ENCODE peak calls at places on chromosomes 16 and 17, in eight cellular contexts. G is fibroblast of gingiva; D is right cardiac atrium; S is Calu3; O is tibial nerve; N is SK-N-DZ; T is stimulated activated CD4-positive, alpha-beta T cell treated with anti-CD3 and anti-CD28 coated beads, Interleukin-1b, Interleukin-23, amount 100 ng/mL, for 4 hours; I is activated CD4-positive, CD25-positive, alpha-beta regulatory T cell treated with anti-CD3 and anti-CD28 coated beads, Interleukin-2, amount 50 U/mL, for 16 hours. E is an unnamed sample.

GRCh38 chr17:47696717-47697642 is 3.0 kb downstream of the TBKBP1 start:
- DNase-seq in G (no peak), D (no peak), S (no peak), O (no peak), N (no peak), T (no peak), I (no peak), E (peak)

GRCh38 chr16:57757326-57757786 is 21.8 kb downstream of the KATNB1 start:
- DNase-seq in G (peak), D (peak), S (peak), O (peak), N (peak), T (peak), I (peak), E (peak)

GRCh38 chr16:87784812-87785211 is 19.0 kb upstream of the KLHDC4 start:
- DNase-seq in G (no peak), D (no peak), S (no peak), O (no peak), N (no peak), T (no peak), I (no peak), E (peak)

GRCh38 chr17:38748329-38749221 is at the start of gene PCGF2:
- DNase-seq in G (peak), D (peak), S (peak), O (peak), N (peak), T (no peak), I (no peak), E (peak)

GRCh38 chr16:50305441-50306061 is 39.2 kb downstream of the ADCY7 start:
- DNase-seq in G (no peak), D (no peak), S (no peak), O (no peak), N (no peak), T (no peak), I (no peak), E (no peak)

GRCh38 chr16:55146939-55147338 is 177.1 kb upstream of the IRX6 start:
- DNase-seq in G (no peak), D (no peak), S (no peak), O (no peak), N (no peak), T (no peak), I (no peak), E (no peak)

GRCh38 chr16:71499775-71500364 is 10.7 kb upstream of the ZNF19 start:
- DNase-seq in G (peak), D (no peak), S (peak), O (peak), N (peak), T (no peak), I (peak), E (peak)

GRCh38 chr17:83041305-83041704 is 38.1 kb upstream of the METRNL start:
- DNase-seq in G (no peak), D (no peak), S (no peak), O (no peak), N (no peak), T (no peak), I (no peak), E (no peak)

GRCh38 chr17:70040336-70040735 is 34.7 kb upstream of the KCNJ16 start:
- DNase-seq in G (peak), D (no peak), S (no peak), O (no peak), N (no peak), T (no peak), I (no peak), E (no peak)

GRCh38 chr16:3819741-3820724 is 60.5 kb downstream of the CREBBP start:
- DNase-seq in G (peak), D (no peak), S (peak), O (peak), N (no peak), T (no peak), I (no peak), E (peak)

GRCh38 chr16:12089492-12090161 is 113.1 kb downstream of the SNX29 start:
- DNase-seq in G (peak), D (peak), S (peak), O (no peak), N (no peak), T (peak), I (no peak), E (peak)

GRCh38 chr16:50842013-50842505 is 100.2 kb downstream of the CYLD start:
- DNase-seq in G (no peak), D (no peak), S (no peak), O (no peak), N (no peak), T (no peak), I (no peak), E (no peak)

GRCh38 chr16:445566-445965 is 20.1 kb downstream of the RAB11FIP3 start:
- DNase-seq in G (no peak), D (no peak), S (no peak), O (no peak), N (no peak), T (no peak), I (no peak), E (no peak)

GRCh38 chr16:49491736-49492089 is 118.1 kb downstream of the C16orf78 start:
- DNase-seq in G (no peak), D (peak), S (no peak), O (peak), N (no peak), T (no peak), I (no peak), E (peak)

GRCh38 chr17:19242926-19243325 is 5.8 kb downstream of the EPN2 start:
- DNase-seq in G (no peak), D (no peak), S (no peak), O (no peak), N (no peak), T (no peak), I (no peak), E (no peak)

GRCh38 chr17:65783845-65784334 is 222.4 kb upstream of the AXIN2 start:
- DNase-seq in G (peak), D (no peak), S (peak), O (no peak), N (no peak), T (no peak), I (no peak), E (no peak)

GRCh38 chr16:48099455-48099854 is 56.3 kb downstream of the ABCC12 start:
- DNase-seq in G (no peak), D (peak), S (no peak), O (no peak), N (no peak), T (no peak), I (no peak), E (no peak)

GRCh38 chr17:75096082-75096625 is 8.4 kb downstream of the SLC16A5 start:
- DNase-seq in G (peak), D (peak), S (peak), O (no peak), N (no peak), T (no peak), I (no peak), E (peak)

GRCh38 chr17:79036609-79037008 is 12.6 kb downstream of the C1QTNF1 start:
- DNase-seq in G (peak), D (peak), S (peak), O (no peak), N (no peak), T (no peak), I (no peak), E (no peak)

GRCh38 chr16:526181-527014 is 1.1 kb upstream of the CAPN15 start:
- DNase-seq in G (peak), D (peak), S (no peak), O (no peak), N (peak), T (no peak), I (no peak), E (peak)

GRCh38 chr16:82732461-82732860 is 105.7 kb downstream of the CDH13 start:
- DNase-seq in G (no peak), D (no peak), S (no peak), O (no peak), N (no peak), T (no peak), I (no peak), E (no peak)

GRCh38 chr17:603405-604193 is 111.0 kb downstream of the VPS53 start:
- DNase-seq in G (no peak), D (no peak), S (no peak), O (no peak), N (no peak), T (no peak), I (no peak), E (no peak)

GRCh38 chr16:12406158-12406557 is 397.5 kb downstream of the CPPED1 start:
- DNase-seq in G (no peak), D (no peak), S (no peak), O (no peak), N (no peak), T (no peak), I (no peak), E (no peak)

GRCh38 chr16:722835-723633 is 2.1 kb downstream of the ANTKMT start:
- DNase-seq in G (no peak), D (no peak), S (no peak), O (no peak), N (no peak), T (no peak), I (no peak), E (no peak)

GRCh38 chr16:63192969-63193368 is 1156.7 kb upstream of the CDH8 start:
- DNase-seq in G (no peak), D (no peak), S (no peak), O (no peak), N (no peak), T (no peak), I (no peak), E (no peak)

GRCh38 chr16:89048087-89048729 is 45.4 kb upstream of the ACSF3 start:
- DNase-seq in G (no peak), D (peak), S (no peak), O (no peak), N (no peak), T (no peak), I (no peak), E (no peak)

GRCh38 chr17:30236297-30236624 is 764 bp upstream of the SLC6A4 start:
- DNase-seq in G (no peak), D (no peak), S (no peak), O (no peak), N (no peak), T (no peak), I (no peak), E (no peak)

GRCh38 chr16:66689282-66689681 is 7.3 kb downstream of the CMTM4 start:
- DNase-seq in G (no peak), D (no peak), S (no peak), O (no peak), N (no peak), T (no peak), I (no peak), E (no peak)

GRCh38 chr17:50352693-50353599 is 7.0 kb downstream of the XYLT2 start:
- DNase-seq in G (no peak), D (no peak), S (no peak), O (no peak), N (no peak), T (no peak), I (no peak), E (no peak)

GRCh38 chr17:1125775-1126120 is 54.0 kb downstream of the ABR start:
- DNase-seq in G (no peak), D (no peak), S (no peak), O (no peak), N (no peak), T (no peak), I (no peak), E (no peak)

GRCh38 chr17:19264277-19264676 is 27.1 kb downstream of the EPN2 start:
- DNase-seq in G (no peak), D (no peak), S (no peak), O (no peak), N (no peak), T (no peak), I (no peak), E (no peak)

GRCh38 chr17:11628831-11629230 is 30.6 kb downstream of the DNAH9 start:
- DNase-seq in G (no peak), D (no peak), S (no peak), O (no peak), N (no peak), T (no peak), I (no peak), E (no peak)

GRCh38 chr17:50219345-50219744 is 17.9 kb upstream of the COL1A1 start:
- DNase-seq in G (peak), D (no peak), S (peak), O (no peak), N (no peak), T (no peak), I (no peak), E (no peak)

GRCh38 chr17:57021226-57021940 is 43.5 kb downstream of the SCPEP1 start:
- DNase-seq in G (no peak), D (no peak), S (no peak), O (no peak), N (no peak), T (no peak), I (no peak), E (peak)

GRCh38 chr16:48533931-48534330 is 76.0 kb downstream of the N4BP1 start:
- DNase-seq in G (no peak), D (no peak), S (no peak), O (no peak), N (no peak), T (no peak), I (no peak), E (no peak)

GRCh38 chr16:27961296-27961620 is 102.3 kb downstream of the GSG1L start:
- DNase-seq in G (no peak), D (no peak), S (no peak), O (no peak), N (no peak), T (no peak), I (no peak), E (no peak)

GRCh38 chr16:51034481-51035109 is 116.5 kb downstream of the SALL1 start:
- DNase-seq in G (no peak), D (no peak), S (no peak), O (no peak), N (no peak), T (no peak), I (no peak), E (no peak)

GRCh38 chr16:56298948-56299602 is 107.8 kb downstream of the GNAO1 start:
- DNase-seq in G (no peak), D (peak), S (no peak), O (peak), N (no peak), T (no peak), I (no peak), E (no peak)

GRCh38 chr17:18182978-18183333 is 672 bp upstream of the ALKBH5 start:
- DNase-seq in G (peak), D (peak), S (peak), O (peak), N (no peak), T (peak), I (peak), E (peak)

GRCh38 chr17:1259910-1260389 is 10.3 kb upstream of the BHLHA9 start:
- DNase-seq in G (no peak), D (no peak), S (no peak), O (no peak), N (no peak), T (no peak), I (no peak), E (no peak)